ENCODE peak calls at places on chromosomes 3 and 15, in six cellular contexts. H, Q, C, L, X and U are unnamed samples.

GRCh38 chr15:92725171-92725570 is 69.6 kb upstream of the FAM174B start:
- DNase-seq in H (no peak), L (no peak), X (peak; percentile 36), C (no peak), Q (no peak), U (no peak)

GRCh38 chr3:65732060-65732933 is 306.4 kb downstream of the MAGI1 start:
- DNase-seq in C (no peak), H (no peak), L (peak; percentile 35), X (peak; percentile 84), Q (peak; percentile 62), U (no peak)

GRCh38 chr3:37742121-37742520 is 119.6 kb upstream of the CTDSPL start:
- DNase-seq in C (no peak), Q (no peak), X (no peak), H (no peak), L (no peak), U (no peak)

GRCh38 chr3:29057326-29057725 is 223.5 kb upstream of the RBMS3 start:
- DNase-seq in X (peak; percentile 85), H (no peak), L (peak; percentile 83), C (no peak), Q (no peak), U (no peak)

GRCh38 chr15:94412979-94413741 is 181.8 kb downstream of the MCTP2 start:
- DNase-seq in C (no peak), X (peak; percentile 49), H (no peak), L (no peak), Q (peak; percentile 10), U (no peak)

GRCh38 chr3:41158947-41159346 is 40.4 kb upstream of the CTNNB1 start:
- DNase-seq in H (no peak), Q (no peak), X (no peak), L (peak; percentile 4), C (no peak), U (peak; percentile 50)

GRCh38 chr3:33218446-33219174 is at the start of gene SUSD5:
- DNase-seq in L (peak; percentile 59), Q (no peak), C (no peak), H (no peak), X (peak; percentile 53), U (no peak)

GRCh38 chr3:157572559-157573270 is 69.5 kb upstream of the VEPH1 start:
- DNase-seq in C (no peak), H (no peak), Q (peak; percentile 32), L (peak; percentile 24), X (peak; percentile 75), U (peak; percentile 49)

GRCh38 chr3:184354121-184354728 is 7.2 kb downstream of the CLCN2 start:
- DNase-seq in X (peak; percentile 44), C (no peak), Q (no peak), L (no peak), H (peak; percentile 61), U (no peak)

GRCh38 chr15:68300115-68300940 is 22.8 kb downstream of the FEM1B start:
- DNase-seq in H (no peak), X (peak; percentile 34), Q (no peak), L (no peak), C (no peak), U (peak; percentile 17)

GRCh38 chr3:189999718-190000117 is 121.0 kb downstream of the P3H2 start:
- DNase-seq in C (no peak), H (no peak), L (peak; percentile 27), X (no peak), Q (no peak), U (no peak)

GRCh38 chr15:51341366-51342248 is at the start of gene GLDN:
- DNase-seq in L (peak; percentile 32), X (peak; percentile 66), Q (no peak), C (no peak), H (peak; percentile 65), U (peak; percentile 40)

GRCh38 chr3:160685144-160685766 is 8.3 kb downstream of the ARL14 start:
- DNase-seq in H (no peak), Q (no peak), C (no peak), L (no peak), X (peak; percentile 36), U (no peak)

GRCh38 chr15:100115066-100115710 is 226.6 kb downstream of the ADAMTS17 start:
- DNase-seq in H (no peak), L (no peak), Q (no peak), X (no peak), C (no peak), U (no peak)
- H3K27ac ChIP-seq in H (no peak overlapping the region), L (peak overlapping the region; percentile 81), Q (no peak overlapping the region), X (no peak overlapping the region), C (peak overlapping the region; percentile 73), U (peak overlapping the region; percentile 63)

GRCh38 chr15:40333922-40334492 is 6.7 kb downstream of the CCDC9B start:
- DNase-seq in X (no peak), C (peak; percentile 88), Q (no peak), L (peak; percentile 66), H (peak; percentile 77), U (peak; percentile 62)
- H3K4me1 ChIP-seq in X (peaks cover 30% of the 10 kb centered on the region), C (peaks cover 100% of the 10 kb centered on the region), Q (peaks cover 15% of the 10 kb centered on the region), L (peaks cover 38% of the 10 kb centered on the region), H (peaks cover 5% of the 10 kb centered on the region), U (peaks cover 19% of the 10 kb centered on the region)

GRCh38 chr15:79084308-79084968 is 6.1 kb downstream of the RASGRF1 start:
- DNase-seq in Q (no peak), C (no peak), H (no peak), L (no peak), X (no peak), U (no peak)
- H3K27me3 ChIP-seq in Q (peaks cover 14% of the 10 kb centered on the region), C (peaks cover 32% of the 10 kb centered on the region), H (peaks cover under 1% of the 10 kb centered on the region), L (peaks cover 27% of the 10 kb centered on the region), X (peaks cover 41% of the 10 kb centered on the region), U (peaks cover 4% of the 10 kb centered on the region)

GRCh38 chr3:151084893-151085226 is 604 bp upstream of the MED12L start:
- DNase-seq in H (no peak), L (no peak), Q (no peak), C (no peak), X (no peak), U (no peak)

GRCh38 chr3:151085889-151086483 is 522 bp downstream of the MED12L start:
- DNase-seq in H (peak; percentile 56), L (peak; percentile 6), Q (no peak), C (no peak), X (peak; percentile 49), U (no peak)

GRCh38 chr3:151086484-151087456 is 1.3 kb downstream of the MED12L start:
- DNase-seq in X (peak; percentile 95), Q (peak; percentile 15), H (peak; percentile 83), C (peak; percentile 84), L (peak; percentile 87), U (peak; percentile 77)

GRCh38 chr3:151085227-151085888 is at the start of gene MED12L:
- DNase-seq in H (peak; percentile 76), Q (no peak), L (peak; percentile 74), X (peak; percentile 90), C (peak; percentile 76), U (peak; percentile 66)

GRCh38 chr3:151087648-151088047 is 2.2 kb downstream of the MED12L start:
- DNase-seq in H (no peak), Q (no peak), X (no peak), C (no peak), L (no peak), U (no peak)
- H3K27ac ChIP-seq in H (no peak overlapping the region), Q (no peak overlapping the region), X (no peak overlapping the region), C (no peak overlapping the region), L (no peak overlapping the region), U (no peak overlapping the region)

GRCh38 chr15:101568304-101568703 is 78.8 kb upstream of the PCSK6 start:
- DNase-seq in L (peak; percentile 23), X (peak; percentile 17), Q (no peak), C (no peak), H (no peak), U (no peak)
- H3K4me1 ChIP-seq in L (peaks cover 11% of the 10 kb centered on the region), X (no peaks in the 10 kb centered on the region), Q (no peaks in the 10 kb centered on the region), C (no peaks in the 10 kb centered on the region), H (no peaks in the 10 kb centered on the region), U (no peaks in the 10 kb centered on the region)